ENCODE peak calls at places on chromosomes 4 and X, in five cellular contexts. B is T-cell; Y is activated CD4-positive, alpha-beta T cell treated with anti-CD3 and anti-CD28 coated beads, Interleukin-2, amount 10 ng/mL, durations not matched to agents 7 days and 5 days; U is epithelial cell of esophagus; P is testis. R is an unnamed sample.

GRCh38 chr4:144648042-144648441 is 2.1 kb downstream of the HHIP start:
- DNase-seq in B (no peak), Y (no peak), U (no peak), P (no peak), R (no peak)

GRCh38 chr4:182126096-182126495 is 117.1 kb upstream of the TENM3 start:
- DNase-seq in B (no peak), Y (no peak), U (peak), P (no peak), R (peak)

GRCh38 chr4:125620066-125620850 is 305.5 kb downstream of the FAT4 start:
- DNase-seq in B (no peak), Y (no peak), U (no peak), P (no peak), R (no peak)

GRCh38 chr4:7698586-7698985 is 241.1 kb downstream of the AFAP1 start:
- DNase-seq in B (no peak), Y (no peak), U (no peak), P (no peak), R (peak)

GRCh38 chr4:84069119-84069518 is 430.0 kb downstream of the NKX6-1 start:
- DNase-seq in B (no peak), Y (no peak), U (no peak), P (no peak), R (no peak)

GRCh38 chr4:146520894-146521542 is 722 bp downstream of the SLC10A7 start:
- DNase-seq in B (no peak), Y (peak), U (peak), P (peak), R (peak)

GRCh38 chrX:9738146-9738545 is 27.5 kb downstream of the GPR143 start:
- DNase-seq in B (no peak), Y (no peak), U (no peak), P (no peak), R (no peak)

GRCh38 chr4:148857973-148858534 is 415.8 kb upstream of the NR3C2 start:
- DNase-seq in B (no peak), Y (no peak), U (peak), P (no peak), R (no peak)

GRCh38 chr4:37661643-37662221 is 24.4 kb downstream of the RELL1 start:
- DNase-seq in B (no peak), Y (no peak), U (no peak), P (no peak), R (no peak)

GRCh38 chr4:726235-726787 is 20.7 kb downstream of the PCGF3 start:
- DNase-seq in B (no peak), Y (no peak), U (no peak), P (no peak), R (no peak)

GRCh38 chrX:104864296-104864695 is 298.3 kb downstream of the IL1RAPL2 start:
- DNase-seq in B (no peak), Y (no peak), U (no peak), P (no peak), R (no peak)

GRCh38 chr4:26032572-26033320 is 118.7 kb downstream of the SMIM20 start:
- DNase-seq in B (no peak), Y (no peak), U (peak), P (peak), R (no peak)

GRCh38 chr4:25346913-25347312 is 30.1 kb upstream of the ANAPC4 start:
- DNase-seq in B (no peak), Y (no peak), U (no peak), P (no peak), R (no peak)

GRCh38 chrX:20320461-20321159 is 53.9 kb upstream of the RPS6KA3 start:
- DNase-seq in B (no peak), Y (peak), U (no peak), P (no peak), R (no peak)

GRCh38 chr4:29770627-29771026 is 949.5 kb upstream of the PCDH7 start:
- DNase-seq in B (no peak), Y (no peak), U (no peak), P (no peak), R (no peak)

GRCh38 chrX:24993887-24994286 is 21.9 kb downstream of the ARX start:
- DNase-seq in B (no peak), Y (no peak), U (no peak), P (no peak), R (no peak)

GRCh38 chrX:20285513-20285912 is 18.8 kb upstream of the RPS6KA3 start:
- DNase-seq in B (no peak), Y (no peak), U (peak), P (no peak), R (peak)

GRCh38 chrX:16869393-16870094 is 618 bp downstream of the RBBP7 start:
- DNase-seq in B (no peak), Y (peak), U (peak), P (peak), R (peak)

GRCh38 chr4:140049924-140050681 is 103.9 kb downstream of the MAML3 start:
- DNase-seq in B (no peak), Y (no peak), U (peak), P (peak), R (no peak)

GRCh38 chr4:59044316-59044715 is 1934.1 kb upstream of the IGFBP7 start:
- DNase-seq in B (no peak), Y (no peak), U (no peak), P (no peak), R (no peak)

GRCh38 chr4:96093057-96093456 is 253.2 kb downstream of the PDHA2 start:
- DNase-seq in B (no peak), Y (no peak), U (no peak), P (no peak), R (no peak)

GRCh38 chrX:10582215-10582733 is 38.1 kb downstream of the MID1 start:
- DNase-seq in B (no peak), Y (no peak), U (peak), P (no peak), R (no peak)

GRCh38 chr4:53928825-53929224 is 135.6 kb downstream of the CHIC2 start:
- DNase-seq in B (no peak), Y (no peak), U (peak), P (no peak), R (no peak)

GRCh38 chrX:73262991-73263390 is 48.3 kb upstream of the NAP1L2 start:
- DNase-seq in B (no peak), Y (no peak), U (peak), P (no peak), R (no peak)

GRCh38 chrX:134999469-134999868 is 8.7 kb downstream of the SMIM10 start:
- DNase-seq in B (no peak), Y (no peak), U (peak), P (no peak), R (peak)

GRCh38 chrX:39652336-39652735 is 445.4 kb downstream of the BCOR start:
- DNase-seq in B (no peak), Y (peak), U (peak), P (no peak), R (no peak)

GRCh38 chr4:52983563-52984303 is 121.6 kb downstream of the RASL11B start:
- DNase-seq in B (no peak), Y (peak), U (peak), P (no peak), R (peak)

GRCh38 chrX:71251456-71251973 is 2.4 kb downstream of the ZMYM3 start:
- DNase-seq in B (no peak), Y (peak), U (no peak), P (no peak), R (no peak)

GRCh38 chrX:71622347-71623104 is 4.2 kb upstream of the CXCR3 start:
- DNase-seq in B (peak), Y (peak), U (peak), P (peak), R (peak)

GRCh38 chr4:97153042-97153441 is 990.2 kb downstream of the STPG2 start:
- DNase-seq in B (no peak), Y (no peak), U (peak), P (no peak), R (peak)

GRCh38 chrX:154409222-154409871 is at the start of gene DNASE1L1:
- DNase-seq in B (no peak), Y (no peak), U (peak), P (peak), R (peak)

GRCh38 chr4:4625488-4625887 is 83.6 kb upstream of the STX18 start:
- DNase-seq in B (no peak), Y (no peak), U (no peak), P (no peak), R (no peak)

GRCh38 chr4:148065069-148065468 is 333.2 kb downstream of the ARHGAP10 start:
- DNase-seq in B (no peak), Y (no peak), U (peak), P (no peak), R (peak)

GRCh38 chrX:2933125-2933900 is 4.2 kb upstream of the ARSD start:
- DNase-seq in B (no peak), Y (no peak), U (peak), P (no peak), R (peak)

R was measured in mammary epithelial cell.